ENCODE peak calls at places on chromosomes 13 and 19, in ten cellular contexts. One of them, this sample, is unnamed.

GRCh38 chr13:50826035-50826434 is 17.5 kb downstream of the DLEU7 start:
- DNase-seq in body of pancreas: no peak
- DNase-seq in brain microvascular endothelial cell: no peak
- DNase-seq in mucosa of descending colon: no peak
- DNase-seq in psoas muscle: no peak
- DNase-seq in cardiac muscle cell: no peak
- DNase-seq in RWPE1: no peak
- DNase-seq in fibroblast of the aortic adventitia: no peak
- DNase-seq in astrocyte of the spinal cord: no peak
- DNase-seq in GM13976: no peak
- DNase-seq in this sample: no peak

GRCh38 chr13:41985788-41986508 is 25.0 kb upstream of the VWA8 start:
- DNase-seq in body of pancreas: no peak
- DNase-seq in brain microvascular endothelial cell: peak; percentile 29
- DNase-seq in mucosa of descending colon: no peak
- DNase-seq in psoas muscle: no peak
- DNase-seq in cardiac muscle cell: no peak
- DNase-seq in RWPE1: no peak
- DNase-seq in fibroblast of the aortic adventitia: peak; percentile 67
- DNase-seq in astrocyte of the spinal cord: peak; percentile 33
- DNase-seq in GM13976: no peak
- DNase-seq in this sample: no peak

GRCh38 chr19:32349724-32350475 is 4.5 kb downstream of the ZNF507 start:
- DNase-seq in body of pancreas: no peak
- DNase-seq in brain microvascular endothelial cell: no peak
- DNase-seq in mucosa of descending colon: no peak
- DNase-seq in psoas muscle: no peak
- DNase-seq in cardiac muscle cell: no peak
- DNase-seq in RWPE1: no peak
- DNase-seq in fibroblast of the aortic adventitia: no peak
- DNase-seq in astrocyte of the spinal cord: no peak
- DNase-seq in GM13976: no peak
- DNase-seq in this sample: no peak

GRCh38 chr13:109700176-109700575 is 86.2 kb downstream of the IRS2 start:
- DNase-seq in body of pancreas: peak; percentile 40
- DNase-seq in brain microvascular endothelial cell: peak; percentile 83
- DNase-seq in mucosa of descending colon: peak; percentile 95
- DNase-seq in psoas muscle: peak; percentile 49
- DNase-seq in cardiac muscle cell: peak; percentile 95
- DNase-seq in RWPE1: peak; percentile 20
- DNase-seq in fibroblast of the aortic adventitia: peak; percentile 24
- DNase-seq in astrocyte of the spinal cord: peak; percentile 88
- DNase-seq in GM13976: no peak
- DNase-seq in this sample: peak; percentile 43

GRCh38 chr19:43778651-43779050 is 2.1 kb downstream of the KCNN4 start:
- DNase-seq in body of pancreas: no peak
- DNase-seq in brain microvascular endothelial cell: no peak
- DNase-seq in mucosa of descending colon: no peak
- DNase-seq in psoas muscle: no peak
- DNase-seq in cardiac muscle cell: no peak
- DNase-seq in RWPE1: no peak
- DNase-seq in fibroblast of the aortic adventitia: no peak
- DNase-seq in astrocyte of the spinal cord: no peak
- DNase-seq in GM13976: no peak
- DNase-seq in this sample: no peak

GRCh38 chr13:75929074-75929473 is 292.9 kb downstream of the LMO7 start:
- DNase-seq in body of pancreas: no peak
- DNase-seq in brain microvascular endothelial cell: no peak
- DNase-seq in mucosa of descending colon: no peak
- DNase-seq in psoas muscle: no peak
- DNase-seq in cardiac muscle cell: no peak
- DNase-seq in RWPE1: no peak
- DNase-seq in fibroblast of the aortic adventitia: no peak
- DNase-seq in astrocyte of the spinal cord: no peak
- DNase-seq in GM13976: no peak
- DNase-seq in this sample: no peak

GRCh38 chr19:16036397-16036925 is 39.8 kb upstream of the TPM4 start:
- DNase-seq in body of pancreas: no peak
- DNase-seq in brain microvascular endothelial cell: no peak
- DNase-seq in mucosa of descending colon: no peak
- DNase-seq in psoas muscle: no peak
- DNase-seq in cardiac muscle cell: no peak
- DNase-seq in RWPE1: no peak
- DNase-seq in fibroblast of the aortic adventitia: no peak
- DNase-seq in astrocyte of the spinal cord: no peak
- DNase-seq in GM13976: peak; percentile 30
- DNase-seq in this sample: no peak

GRCh38 chr19:6694147-6694815 is 24.3 kb upstream of the TNFSF14 start:
- DNase-seq in body of pancreas: no peak
- DNase-seq in brain microvascular endothelial cell: no peak
- DNase-seq in mucosa of descending colon: no peak
- DNase-seq in psoas muscle: no peak
- DNase-seq in cardiac muscle cell: no peak
- DNase-seq in RWPE1: no peak
- DNase-seq in fibroblast of the aortic adventitia: no peak
- DNase-seq in astrocyte of the spinal cord: no peak
- DNase-seq in GM13976: no peak
- DNase-seq in this sample: no peak

GRCh38 chr13:43390101-43390500 is 366.7 kb downstream of the DNAJC15 start:
- DNase-seq in body of pancreas: no peak
- DNase-seq in brain microvascular endothelial cell: no peak
- DNase-seq in mucosa of descending colon: no peak
- DNase-seq in psoas muscle: no peak
- DNase-seq in cardiac muscle cell: no peak
- DNase-seq in RWPE1: no peak
- DNase-seq in fibroblast of the aortic adventitia: peak; percentile 62
- DNase-seq in astrocyte of the spinal cord: no peak
- DNase-seq in GM13976: no peak
- DNase-seq in this sample: no peak

GRCh38 chr13:30702006-30702405 is 33.3 kb upstream of the ALOX5AP start:
- DNase-seq in body of pancreas: no peak
- DNase-seq in brain microvascular endothelial cell: no peak
- DNase-seq in mucosa of descending colon: no peak
- DNase-seq in psoas muscle: no peak
- DNase-seq in cardiac muscle cell: no peak
- DNase-seq in RWPE1: no peak
- DNase-seq in fibroblast of the aortic adventitia: no peak
- DNase-seq in astrocyte of the spinal cord: no peak
- DNase-seq in GM13976: no peak
- DNase-seq in this sample: no peak

GRCh38 chr19:55526216-55527196 is 10.4 kb downstream of the SBK2 start:
- DNase-seq in body of pancreas: peak; percentile 74
- DNase-seq in brain microvascular endothelial cell: peak; percentile 62
- DNase-seq in mucosa of descending colon: peak; percentile 88
- DNase-seq in psoas muscle: peak; percentile 78
- DNase-seq in cardiac muscle cell: peak; percentile 86
- DNase-seq in RWPE1: no peak
- DNase-seq in fibroblast of the aortic adventitia: peak; percentile 63
- DNase-seq in astrocyte of the spinal cord: peak; percentile 50
- DNase-seq in GM13976: no peak
- DNase-seq in this sample: no peak

GRCh38 chr13:113926301-113926761 is 47.5 kb downstream of the C13orf46 start:
- DNase-seq in body of pancreas: no peak
- DNase-seq in brain microvascular endothelial cell: no peak
- DNase-seq in mucosa of descending colon: no peak
- DNase-seq in psoas muscle: no peak
- DNase-seq in cardiac muscle cell: peak; percentile 89
- DNase-seq in RWPE1: no peak
- DNase-seq in fibroblast of the aortic adventitia: no peak
- DNase-seq in astrocyte of the spinal cord: no peak
- DNase-seq in GM13976: no peak
- DNase-seq in this sample: no peak

GRCh38 chr13:76266566-76266965 is 619.6 kb downstream of the KCTD12 start:
- DNase-seq in body of pancreas: no peak
- DNase-seq in brain microvascular endothelial cell: no peak
- DNase-seq in mucosa of descending colon: no peak
- DNase-seq in psoas muscle: no peak
- DNase-seq in cardiac muscle cell: no peak
- DNase-seq in RWPE1: no peak
- DNase-seq in fibroblast of the aortic adventitia: no peak
- DNase-seq in astrocyte of the spinal cord: no peak
- DNase-seq in GM13976: no peak
- DNase-seq in this sample: no peak

GRCh38 chr19:39127812-39128510 is 2.4 kb downstream of the PAK4 start:
- DNase-seq in body of pancreas: peak; percentile 94
- DNase-seq in brain microvascular endothelial cell: no peak
- DNase-seq in mucosa of descending colon: peak; percentile 65
- DNase-seq in psoas muscle: no peak
- DNase-seq in cardiac muscle cell: no peak
- DNase-seq in RWPE1: no peak
- DNase-seq in fibroblast of the aortic adventitia: no peak
- DNase-seq in astrocyte of the spinal cord: no peak
- DNase-seq in GM13976: no peak
- DNase-seq in this sample: no peak

GRCh38 chr13:112441226-112441625 is 65.1 kb downstream of the SPACA7 start:
- DNase-seq in body of pancreas: no peak
- DNase-seq in brain microvascular endothelial cell: no peak
- DNase-seq in mucosa of descending colon: no peak
- DNase-seq in psoas muscle: no peak
- DNase-seq in cardiac muscle cell: no peak
- DNase-seq in RWPE1: no peak
- DNase-seq in fibroblast of the aortic adventitia: no peak
- DNase-seq in astrocyte of the spinal cord: no peak
- DNase-seq in GM13976: no peak
- DNase-seq in this sample: no peak

GRCh38 chr19:2270157-2270571 is 11.8 kb downstream of the PEAK3 start:
- DNase-seq in body of pancreas: peak; percentile 63
- DNase-seq in brain microvascular endothelial cell: no peak
- DNase-seq in mucosa of descending colon: peak; percentile 70
- DNase-seq in psoas muscle: peak; percentile 79
- DNase-seq in cardiac muscle cell: no peak
- DNase-seq in RWPE1: no peak
- DNase-seq in fibroblast of the aortic adventitia: no peak
- DNase-seq in astrocyte of the spinal cord: no peak
- DNase-seq in GM13976: no peak
- DNase-seq in this sample: no peak

GRCh38 chr13:33454844-33455256 is 169.3 kb upstream of the STARD13 start:
- DNase-seq in body of pancreas: no peak
- DNase-seq in brain microvascular endothelial cell: no peak
- DNase-seq in mucosa of descending colon: no peak
- DNase-seq in psoas muscle: no peak
- DNase-seq in cardiac muscle cell: peak; percentile 27
- DNase-seq in RWPE1: no peak
- DNase-seq in fibroblast of the aortic adventitia: peak; percentile 89
- DNase-seq in astrocyte of the spinal cord: peak; percentile 78
- DNase-seq in GM13976: no peak
- DNase-seq in this sample: peak; percentile 65

GRCh38 chr13:73778242-73778864 is 355.9 kb downstream of the KLF12 start:
- DNase-seq in body of pancreas: no peak
- DNase-seq in brain microvascular endothelial cell: no peak
- DNase-seq in mucosa of descending colon: no peak
- DNase-seq in psoas muscle: no peak
- DNase-seq in cardiac muscle cell: no peak
- DNase-seq in RWPE1: no peak
- DNase-seq in fibroblast of the aortic adventitia: no peak
- DNase-seq in astrocyte of the spinal cord: no peak
- DNase-seq in GM13976: no peak
- DNase-seq in this sample: no peak
- TF ChIP-seq CTCF in body of pancreas: no peak
- TF ChIP-seq CTCF in brain microvascular endothelial cell: no peak
- TF ChIP-seq CTCF in mucosa of descending colon: no peak
- TF ChIP-seq CTCF in psoas muscle: no peak
- TF ChIP-seq CTCF in cardiac muscle cell: no peak
- TF ChIP-seq CTCF in RWPE1: no peak
- TF ChIP-seq CTCF in fibroblast of the aortic adventitia: no peak
- TF ChIP-seq CTCF in astrocyte of the spinal cord: no peak
- TF ChIP-seq CTCF in GM13976: no peak
- TF ChIP-seq CTCF in this sample: no peak

DNA sequence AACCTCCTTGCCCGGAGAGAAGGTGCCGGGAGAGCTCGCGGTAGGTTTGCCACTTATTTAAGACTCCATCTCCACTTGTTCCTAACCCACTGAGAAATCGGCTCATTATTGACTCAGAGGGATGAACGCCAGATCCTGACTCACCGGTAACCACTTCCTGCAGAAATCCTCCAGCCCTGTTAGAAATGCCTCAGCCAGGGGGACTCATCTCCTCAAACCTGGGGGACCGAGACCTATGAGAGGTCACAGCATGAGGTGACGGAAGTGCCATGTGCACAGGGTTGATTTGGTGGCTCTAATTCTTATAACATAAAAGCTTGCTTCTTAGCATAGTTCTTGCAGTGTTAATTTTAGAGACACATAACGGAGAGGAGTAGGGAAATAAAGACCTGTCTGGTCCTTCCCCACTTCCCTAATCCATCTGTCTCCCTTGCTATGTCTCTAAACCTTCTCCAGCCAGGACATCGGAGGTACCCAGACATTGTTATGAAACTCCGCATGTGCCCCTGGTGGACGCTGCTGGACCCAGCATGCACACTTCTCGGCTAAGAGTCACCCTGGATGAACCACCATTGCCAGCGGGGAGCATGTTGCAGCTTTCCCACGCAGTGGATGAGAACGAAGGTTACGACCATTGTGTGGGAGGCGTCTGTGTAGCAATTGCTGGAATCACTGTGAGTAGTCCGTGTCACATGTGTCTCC is 158.9 kb downstream of the EFNB2 start:
- DNase-seq in body of pancreas: peak; percentile 10
- DNase-seq in brain microvascular endothelial cell: peak; percentile 98
- DNase-seq in mucosa of descending colon: no peak
- DNase-seq in psoas muscle: no peak
- DNase-seq in cardiac muscle cell: peak; percentile 91
- DNase-seq in RWPE1: peak; percentile 82
- DNase-seq in fibroblast of the aortic adventitia: peak; percentile 82
- DNase-seq in astrocyte of the spinal cord: peak; percentile 98
- DNase-seq in GM13976: no peak
- DNase-seq in this sample: peak; percentile 92
- TF ChIP-seq CTCF in body of pancreas: no peak
- TF ChIP-seq CTCF in brain microvascular endothelial cell: peak; percentile 78
- TF ChIP-seq CTCF in mucosa of descending colon: no peak
- TF ChIP-seq CTCF in psoas muscle: no peak
- TF ChIP-seq CTCF in cardiac muscle cell: peak; percentile 44
- TF ChIP-seq CTCF in RWPE1: no peak
- TF ChIP-seq CTCF in fibroblast of the aortic adventitia: no peak
- TF ChIP-seq CTCF in astrocyte of the spinal cord: peak; percentile 58
- TF ChIP-seq CTCF in GM13976: no peak
- TF ChIP-seq CTCF in this sample: peak; percentile 30

GRCh38 chr19:40285353-40286234 is 449 bp upstream of the AKT2 start:
- DNase-seq in body of pancreas: peak; percentile 99
- DNase-seq in brain microvascular endothelial cell: peak; percentile 99
- DNase-seq in mucosa of descending colon: peak; percentile 97
- DNase-seq in psoas muscle: peak; percentile 99
- DNase-seq in cardiac muscle cell: peak; percentile 100
- DNase-seq in RWPE1: peak; percentile 97
- DNase-seq in fibroblast of the aortic adventitia: peak; percentile 100
- DNase-seq in astrocyte of the spinal cord: peak; percentile 100
- DNase-seq in GM13976: peak; percentile 97
- DNase-seq in this sample: peak; percentile 99
- TF ChIP-seq CTCF in body of pancreas: no peak
- TF ChIP-seq CTCF in brain microvascular endothelial cell: no peak
- TF ChIP-seq CTCF in mucosa of descending colon: no peak
- TF ChIP-seq CTCF in psoas muscle: no peak
- TF ChIP-seq CTCF in cardiac muscle cell: no peak
- TF ChIP-seq CTCF in RWPE1: no peak
- TF ChIP-seq CTCF in fibroblast of the aortic adventitia: no peak
- TF ChIP-seq CTCF in astrocyte of the spinal cord: no peak
- TF ChIP-seq CTCF in GM13976: no peak
- TF ChIP-seq CTCF in this sample: no peak

DNA sequence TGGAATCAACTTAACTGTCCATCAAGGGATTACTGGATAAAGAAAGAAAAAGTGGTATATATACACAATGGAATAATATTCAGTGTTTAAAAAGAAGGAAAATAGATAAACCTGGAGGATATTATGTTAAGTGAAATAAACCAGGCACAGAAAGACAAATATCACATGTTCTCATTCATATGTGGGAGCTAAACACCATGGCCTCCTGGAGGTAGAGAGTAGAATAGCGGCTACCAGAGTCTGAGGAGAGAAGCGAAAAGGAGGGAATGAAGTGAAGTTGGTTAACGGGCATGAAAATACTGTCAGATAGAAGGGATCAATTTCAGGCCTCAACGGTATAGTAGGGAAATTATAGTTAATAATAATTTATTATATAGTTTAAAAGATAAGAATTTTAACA is 147.5 kb upstream of the OBI1 start:
- DNase-seq in body of pancreas: no peak
- DNase-seq in brain microvascular endothelial cell: no peak
- DNase-seq in mucosa of descending colon: no peak
- DNase-seq in psoas muscle: no peak
- DNase-seq in cardiac muscle cell: peak; percentile 1
- DNase-seq in RWPE1: no peak
- DNase-seq in fibroblast of the aortic adventitia: no peak
- DNase-seq in astrocyte of the spinal cord: no peak
- DNase-seq in GM13976: no peak
- DNase-seq in this sample: no peak
- TF ChIP-seq CTCF in body of pancreas: no peak
- TF ChIP-seq CTCF in brain microvascular endothelial cell: peak; percentile 33
- TF ChIP-seq CTCF in mucosa of descending colon: no peak
- TF ChIP-seq CTCF in psoas muscle: no peak
- TF ChIP-seq CTCF in cardiac muscle cell: peak; percentile 21
- TF ChIP-seq CTCF in RWPE1: peak; percentile 23
- TF ChIP-seq CTCF in fibroblast of the aortic adventitia: peak; percentile 44
- TF ChIP-seq CTCF in astrocyte of the spinal cord: peak; percentile 33
- TF ChIP-seq CTCF in GM13976: peak; percentile 29
- TF ChIP-seq CTCF in this sample: peak; percentile 33